ENCODE peak calls at places on chromosomes 1 and 21, in six cellular contexts. One of them, this sample, is unnamed.

GRCh38 chr1:24705260-24706073 is 39.8 kb upstream of the CLIC4 start:
- DNase-seq in adipocyte: no peak
- DNase-seq in astrocyte of the spinal cord: peak; percentile 96
- DNase-seq in adrenal gland: peak; percentile 46
- DNase-seq in GM12864: no peak
- DNase-seq in stimulated activated CD4-positive, alpha-beta T cell treated with anti-CD3 and anti-CD28 coated beads, Interleukin-2, amount 100 ng/mL, for 48 hours: peak; percentile 4
- DNase-seq in this sample: peak; percentile 99

GRCh38 chr1:16904560-16905111 is 8.9 kb downstream of the RNU1-2 start:
- DNase-seq in adipocyte: peak; percentile 100
- DNase-seq in astrocyte of the spinal cord: peak; percentile 99
- DNase-seq in adrenal gland: peak; percentile 96
- DNase-seq in GM12864: peak; percentile 98
- DNase-seq in stimulated activated CD4-positive, alpha-beta T cell treated with anti-CD3 and anti-CD28 coated beads, Interleukin-2, amount 100 ng/mL, for 48 hours: peak; percentile 100
- DNase-seq in this sample: peak; percentile 98

GRCh38 chr21:43835861-43836260 is 29.2 kb upstream of the AGPAT3 start:
- DNase-seq in adipocyte: no peak
- DNase-seq in astrocyte of the spinal cord: no peak
- DNase-seq in adrenal gland: no peak
- DNase-seq in GM12864: no peak
- DNase-seq in stimulated activated CD4-positive, alpha-beta T cell treated with anti-CD3 and anti-CD28 coated beads, Interleukin-2, amount 100 ng/mL, for 48 hours: no peak
- DNase-seq in this sample: no peak

GRCh38 chr21:44986471-44987291 is 46.9 kb downstream of the SLX9 start:
- DNase-seq in adipocyte: no peak
- DNase-seq in astrocyte of the spinal cord: no peak
- DNase-seq in adrenal gland: no peak
- DNase-seq in GM12864: no peak
- DNase-seq in stimulated activated CD4-positive, alpha-beta T cell treated with anti-CD3 and anti-CD28 coated beads, Interleukin-2, amount 100 ng/mL, for 48 hours: no peak
- DNase-seq in this sample: no peak

GRCh38 chr1:17682403-17682802 is 72.7 kb upstream of the ACTL8 start:
- DNase-seq in adipocyte: no peak
- DNase-seq in astrocyte of the spinal cord: no peak
- DNase-seq in adrenal gland: no peak
- DNase-seq in GM12864: no peak
- DNase-seq in stimulated activated CD4-positive, alpha-beta T cell treated with anti-CD3 and anti-CD28 coated beads, Interleukin-2, amount 100 ng/mL, for 48 hours: no peak
- DNase-seq in this sample: no peak

GRCh38 chr1:155062702-155063411 is 683 bp upstream of the EFNA4 start:
- DNase-seq in adipocyte: peak; percentile 55
- DNase-seq in astrocyte of the spinal cord: peak; percentile 50
- DNase-seq in adrenal gland: peak; percentile 76
- DNase-seq in GM12864: no peak
- DNase-seq in stimulated activated CD4-positive, alpha-beta T cell treated with anti-CD3 and anti-CD28 coated beads, Interleukin-2, amount 100 ng/mL, for 48 hours: peak; percentile 86
- DNase-seq in this sample: no peak

GRCh38 chr1:92851729-92852128 is 19.9 kb downstream of the RPL5 start:
- DNase-seq in adipocyte: no peak
- DNase-seq in astrocyte of the spinal cord: no peak
- DNase-seq in adrenal gland: no peak
- DNase-seq in GM12864: no peak
- DNase-seq in stimulated activated CD4-positive, alpha-beta T cell treated with anti-CD3 and anti-CD28 coated beads, Interleukin-2, amount 100 ng/mL, for 48 hours: no peak
- DNase-seq in this sample: no peak

GRCh38 chr1:55816456-55816794 is 601.3 kb upstream of the USP24 start:
- DNase-seq in adipocyte: no peak
- DNase-seq in astrocyte of the spinal cord: peak; percentile 60
- DNase-seq in adrenal gland: no peak
- DNase-seq in GM12864: no peak
- DNase-seq in stimulated activated CD4-positive, alpha-beta T cell treated with anti-CD3 and anti-CD28 coated beads, Interleukin-2, amount 100 ng/mL, for 48 hours: no peak
- DNase-seq in this sample: peak; percentile 72